ENCODE peak calls at places on chromosome 5, in six cellular contexts. One of them, this sample, is unnamed.

GRCh38 chr5:143400541-143401252 is 2.8 kb downstream of the NR3C1 start:
- DNase-seq in IMR-90: peak
- DNase-seq in neuronal stem cell: no peak
- DNase-seq in H1: no peak
- DNase-seq in mesenchymal stem cell: no peak
- DNase-seq in trophoblast cell: no peak
- DNase-seq in this sample: no peak

GRCh38 chr5:178261666-178262600 is 29.3 kb upstream of the PHYKPL start:
- DNase-seq in IMR-90: no peak
- DNase-seq in neuronal stem cell: no peak
- DNase-seq in H1: no peak
- DNase-seq in mesenchymal stem cell: no peak
- DNase-seq in trophoblast cell: peak
- DNase-seq in this sample: peak

GRCh38 chr5:141969783-141970741 is 1.2 kb downstream of the RNF14 start:
- DNase-seq in IMR-90: no peak
- DNase-seq in neuronal stem cell: no peak
- DNase-seq in H1: no peak
- DNase-seq in mesenchymal stem cell: peak
- DNase-seq in trophoblast cell: peak
- DNase-seq in this sample: peak

GRCh38 chr5:172437445-172438303 is 16.7 kb downstream of the SH3PXD2B start:
- DNase-seq in IMR-90: peak
- DNase-seq in neuronal stem cell: no peak
- DNase-seq in H1: no peak
- DNase-seq in mesenchymal stem cell: peak
- DNase-seq in trophoblast cell: peak
- DNase-seq in this sample: no peak

GRCh38 chr5:145715412-145715811 is 119.7 kb downstream of the PRELID2 start:
- DNase-seq in IMR-90: no peak
- DNase-seq in neuronal stem cell: no peak
- DNase-seq in H1: no peak
- DNase-seq in mesenchymal stem cell: no peak
- DNase-seq in trophoblast cell: no peak
- DNase-seq in this sample: no peak

GRCh38 chr5:14204785-14205321 is 61.7 kb downstream of the TRIO start:
- DNase-seq in IMR-90: peak
- DNase-seq in neuronal stem cell: no peak
- DNase-seq in H1: no peak
- DNase-seq in mesenchymal stem cell: peak
- DNase-seq in trophoblast cell: peak
- DNase-seq in this sample: peak

GRCh38 chr5:69300537-69301203 is 31.9 kb downstream of the CCDC125 start:
- DNase-seq in IMR-90: peak
- DNase-seq in neuronal stem cell: no peak
- DNase-seq in H1: no peak
- DNase-seq in mesenchymal stem cell: no peak
- DNase-seq in trophoblast cell: peak
- DNase-seq in this sample: peak

GRCh38 chr5:96975656-96976055 is 39.8 kb downstream of the LNPEP start:
- DNase-seq in IMR-90: peak
- DNase-seq in neuronal stem cell: no peak
- DNase-seq in H1: no peak
- DNase-seq in mesenchymal stem cell: no peak
- DNase-seq in trophoblast cell: no peak
- DNase-seq in this sample: no peak

GRCh38 chr5:145056805-145057204 is 778.3 kb downstream of the PRELID2 start:
- DNase-seq in IMR-90: peak
- DNase-seq in neuronal stem cell: no peak
- DNase-seq in H1: no peak
- DNase-seq in mesenchymal stem cell: peak
- DNase-seq in trophoblast cell: no peak
- DNase-seq in this sample: no peak

GRCh38 chr5:150057996-150058395 is 28.4 kb downstream of the CSF1R start:
- DNase-seq in IMR-90: peak
- DNase-seq in neuronal stem cell: no peak
- DNase-seq in H1: no peak
- DNase-seq in mesenchymal stem cell: no peak
- DNase-seq in trophoblast cell: no peak
- DNase-seq in this sample: peak

GRCh38 chr5:176770431-176770830 is 39.9 kb upstream of the UNC5A start:
- DNase-seq in IMR-90: no peak
- DNase-seq in neuronal stem cell: no peak
- DNase-seq in H1: no peak
- DNase-seq in mesenchymal stem cell: no peak
- DNase-seq in trophoblast cell: no peak
- DNase-seq in this sample: no peak

GRCh38 chr5:116872986-116873385 is 298.4 kb upstream of the SEMA6A start:
- DNase-seq in IMR-90: no peak
- DNase-seq in neuronal stem cell: no peak
- DNase-seq in H1: no peak
- DNase-seq in mesenchymal stem cell: no peak
- DNase-seq in trophoblast cell: peak
- DNase-seq in this sample: no peak

GRCh38 chr5:74767579-74767913 is 497 bp downstream of the NSA2 start:
- DNase-seq in IMR-90: peak
- DNase-seq in neuronal stem cell: peak
- DNase-seq in H1: no peak
- DNase-seq in mesenchymal stem cell: peak
- DNase-seq in trophoblast cell: peak
- DNase-seq in this sample: peak

GRCh38 chr5:95113489-95113888 is 171.4 kb downstream of the MCTP1 start:
- DNase-seq in IMR-90: peak
- DNase-seq in neuronal stem cell: no peak
- DNase-seq in H1: peak
- DNase-seq in mesenchymal stem cell: peak
- DNase-seq in trophoblast cell: no peak
- DNase-seq in this sample: peak

GRCh38 chr5:157458835-157459234 is 1.2 kb upstream of the NIPAL4 start:
- DNase-seq in IMR-90: no peak
- DNase-seq in neuronal stem cell: no peak
- DNase-seq in H1: no peak
- DNase-seq in mesenchymal stem cell: no peak
- DNase-seq in trophoblast cell: no peak
- DNase-seq in this sample: no peak

GRCh38 chr5:86671536-86671935 is 53.8 kb downstream of the COX7C start:
- DNase-seq in IMR-90: no peak
- DNase-seq in neuronal stem cell: no peak
- DNase-seq in H1: no peak
- DNase-seq in mesenchymal stem cell: no peak
- DNase-seq in trophoblast cell: peak
- DNase-seq in this sample: no peak

GRCh38 chr5:56415356-56415765 is 182.2 kb upstream of the ANKRD55 start:
- DNase-seq in IMR-90: peak
- DNase-seq in neuronal stem cell: no peak
- DNase-seq in H1: no peak
- DNase-seq in mesenchymal stem cell: peak
- DNase-seq in trophoblast cell: peak
- DNase-seq in this sample: no peak

GRCh38 chr5:56410696-56411095 is 177.6 kb upstream of the ANKRD55 start:
- DNase-seq in IMR-90: no peak
- DNase-seq in neuronal stem cell: no peak
- DNase-seq in H1: no peak
- DNase-seq in mesenchymal stem cell: no peak
- DNase-seq in trophoblast cell: no peak
- DNase-seq in this sample: no peak

GRCh38 chr5:56409331-56410190 is 176.4 kb upstream of the ANKRD55 start:
- DNase-seq in IMR-90: peak
- DNase-seq in neuronal stem cell: no peak
- DNase-seq in H1: no peak
- DNase-seq in mesenchymal stem cell: peak
- DNase-seq in trophoblast cell: peak
- DNase-seq in this sample: peak

GRCh38 chr5:56412601-56413379 is 179.7 kb upstream of the ANKRD55 start:
- DNase-seq in IMR-90: no peak
- DNase-seq in neuronal stem cell: no peak
- DNase-seq in H1: no peak
- DNase-seq in mesenchymal stem cell: peak
- DNase-seq in trophoblast cell: peak
- DNase-seq in this sample: no peak

GRCh38 chr5:56414056-56414455 is 180.9 kb upstream of the ANKRD55 start:
- DNase-seq in IMR-90: no peak
- DNase-seq in neuronal stem cell: no peak
- DNase-seq in H1: no peak
- DNase-seq in mesenchymal stem cell: no peak
- DNase-seq in trophoblast cell: peak
- DNase-seq in this sample: no peak
- H3K4me3 ChIP-seq in IMR-90: no peak
- H3K4me3 ChIP-seq in neuronal stem cell: no peak
- H3K4me3 ChIP-seq in H1: no peak
- H3K4me3 ChIP-seq in mesenchymal stem cell: no peak
- H3K4me3 ChIP-seq in trophoblast cell: no peak
- H3K4me3 ChIP-seq in this sample: no peak

DNA sequence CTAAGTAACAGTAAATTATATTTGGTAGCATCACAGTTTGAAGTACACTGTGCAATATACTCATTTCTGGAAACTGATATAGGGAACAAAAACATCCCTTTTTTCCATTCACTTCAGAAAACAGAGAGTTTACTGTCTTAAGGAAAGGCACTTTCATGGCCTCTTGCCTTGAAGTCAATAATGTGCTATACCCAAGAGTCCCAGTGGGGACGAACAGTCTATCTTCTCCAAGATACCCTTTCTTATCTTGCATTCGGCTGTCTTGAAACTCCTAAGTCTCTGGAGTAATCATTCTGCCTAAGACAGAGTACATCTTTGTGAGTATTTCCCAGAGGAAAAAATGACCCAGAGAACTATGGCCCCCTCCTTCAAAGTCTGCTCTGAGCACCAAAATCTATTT is 107.1 kb downstream of the SLC1A3 start:
- DNase-seq in IMR-90: no peak
- DNase-seq in neuronal stem cell: no peak
- DNase-seq in H1: no peak
- DNase-seq in mesenchymal stem cell: no peak
- DNase-seq in trophoblast cell: no peak
- DNase-seq in this sample: no peak
- H4K8ac ChIP-seq in IMR-90: no peak
- H4K8ac ChIP-seq in neuronal stem cell: no peak
- H4K8ac ChIP-seq in H1: no peak
- H4K8ac ChIP-seq in mesenchymal stem cell: no peak
- H4K8ac ChIP-seq in trophoblast cell: no peak
- H4K8ac ChIP-seq in this sample: no peak

DNA sequence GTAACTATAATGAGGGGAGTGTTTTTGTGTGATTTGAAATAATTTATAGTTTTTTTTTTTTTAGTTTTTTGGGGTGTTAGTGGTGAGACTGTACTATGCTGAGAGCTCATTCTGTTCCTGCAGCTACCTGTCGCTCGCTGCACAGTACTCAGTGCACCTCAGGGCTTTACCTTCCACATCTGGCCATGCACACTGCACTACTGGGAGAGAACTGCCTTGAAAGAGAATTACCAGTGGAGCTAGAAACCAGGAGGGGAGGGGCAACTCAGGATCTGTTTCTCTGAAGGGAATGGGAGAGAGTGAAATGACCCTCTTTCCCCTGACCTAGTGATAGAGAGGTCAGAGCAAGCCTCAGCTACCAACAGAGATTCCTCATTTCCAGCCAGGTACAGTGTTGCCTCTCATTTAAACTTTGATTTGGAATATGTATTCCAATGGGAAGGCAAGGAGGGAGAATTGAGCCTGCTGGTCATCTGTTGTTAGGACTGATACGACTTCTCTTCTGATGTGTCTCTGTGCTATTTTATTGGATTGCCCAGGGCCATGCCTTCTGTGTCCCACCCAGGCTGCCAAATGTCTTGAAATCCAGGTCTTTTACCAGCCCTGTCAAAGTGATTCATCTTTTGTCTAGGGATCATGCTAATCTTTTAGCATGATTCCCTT is 8.9 kb downstream of the ATG10 start:
- DNase-seq in IMR-90: no peak
- DNase-seq in neuronal stem cell: no peak
- DNase-seq in H1: no peak
- DNase-seq in mesenchymal stem cell: no peak
- DNase-seq in trophoblast cell: no peak
- DNase-seq in this sample: peak
- H3K18ac ChIP-seq in IMR-90: no peak
- H3K18ac ChIP-seq in neuronal stem cell: no peak
- H3K18ac ChIP-seq in H1: peak
- H3K18ac ChIP-seq in mesenchymal stem cell: no peak
- H3K18ac ChIP-seq in trophoblast cell: no peak
- H3K18ac ChIP-seq in this sample: no peak

DNA sequence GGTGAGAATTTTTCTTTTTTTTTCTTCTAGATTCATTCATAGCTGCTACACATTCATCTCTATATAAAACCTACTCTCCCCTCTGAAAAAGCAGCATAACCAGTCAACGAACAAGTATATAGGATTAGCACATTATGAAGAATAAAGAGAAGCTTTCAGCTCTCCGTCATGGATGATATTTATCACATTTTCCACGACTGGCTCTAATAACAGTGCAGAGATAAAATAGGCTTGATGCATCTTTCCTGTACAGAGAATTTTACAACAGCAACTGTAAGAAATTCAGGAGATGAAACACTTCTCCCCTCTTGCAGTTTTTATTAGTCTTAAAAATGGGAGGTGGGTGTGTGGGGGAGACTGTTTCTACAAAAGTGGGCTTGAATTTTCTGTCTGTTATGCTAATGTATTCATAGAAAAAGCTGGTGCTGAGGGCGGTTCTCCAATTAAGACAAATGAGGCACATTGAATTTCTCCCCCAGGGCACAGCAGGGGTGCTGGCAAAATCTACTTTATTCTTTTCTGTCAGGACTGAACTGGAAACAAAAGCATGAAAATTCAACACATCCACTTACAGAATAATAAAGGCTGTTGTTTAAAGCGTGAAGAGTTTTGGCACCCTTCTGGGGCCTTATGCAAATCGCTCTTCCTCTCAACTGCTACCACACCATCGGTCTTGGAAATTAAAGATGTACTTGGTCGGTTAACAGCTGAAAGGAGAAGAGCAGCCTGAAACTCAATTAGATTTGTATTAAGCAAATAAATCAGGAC is 233.9 kb upstream of the ZNF608 start:
- DNase-seq in IMR-90: no peak
- DNase-seq in neuronal stem cell: peak
- DNase-seq in H1: peak
- DNase-seq in mesenchymal stem cell: peak
- DNase-seq in trophoblast cell: no peak
- DNase-seq in this sample: peak
- H3K4me3 ChIP-seq in IMR-90: no peak
- H3K4me3 ChIP-seq in neuronal stem cell: no peak
- H3K4me3 ChIP-seq in H1: no peak
- H3K4me3 ChIP-seq in mesenchymal stem cell: no peak
- H3K4me3 ChIP-seq in trophoblast cell: no peak
- H3K4me3 ChIP-seq in this sample: no peak